ENCODE peak calls at places on chromosomes 4 and X, in five cellular contexts. V, O, B, E and Z are unnamed samples.
A peak's percentile ranks its signal among the peaks of the same experiment; 100 is the strongest.

GRCh38 chr4:42397635-42398447 is 553 bp downstream of the SHISA3 start:
- DNase-seq in B (no peak), V (peak; percentile 24), O (peak; percentile 12), E (no peak), Z (no peak)

GRCh38 chr4:146146918-146147317 is 28.6 kb upstream of the LSM6 start:
- DNase-seq in O (no peak), E (no peak), V (no peak), B (no peak), Z (no peak)

GRCh38 chrX:46573331-46573895 is at the start of gene CHST7:
- DNase-seq in O (peak; percentile 62), B (no peak), E (peak; percentile 80), V (peak; percentile 66), Z (no peak)

GRCh38 chr4:24007740-24008348 is 118.0 kb upstream of the PPARGC1A start:
- DNase-seq in V (no peak), E (no peak), O (no peak), B (no peak), Z (no peak)

GRCh38 chrX:129649268-129650182 is 5.2 kb downstream of the APLN start:
- DNase-seq in B (no peak), V (no peak), E (no peak), O (no peak), Z (no peak)

GRCh38 chr4:185381794-185382193 is 13.9 kb downstream of the LRP2BP start:
- DNase-seq in E (no peak), B (no peak), V (no peak), O (no peak), Z (no peak)

GRCh38 chr4:163866728-163867313 is 372.3 kb downstream of the TMA16 start:
- DNase-seq in E (no peak), O (no peak), B (peak; percentile 2), V (no peak), Z (peak; percentile 14)

GRCh38 chr4:186104114-186104894 is at the start of gene FAM149A:
- DNase-seq in O (peak; percentile 16), E (no peak), B (no peak), V (peak; percentile 25), Z (no peak)

GRCh38 chrX:17689971-17690409 is 47.3 kb upstream of the SCML1 start:
- DNase-seq in E (peak; percentile 64), O (peak; percentile 24), B (peak; percentile 74), V (no peak), Z (no peak)

GRCh38 chr4:182145360-182145905 is 97.8 kb upstream of the TENM3 start:
- DNase-seq in O (no peak), B (no peak), V (no peak), E (no peak), Z (no peak)

GRCh38 chr4:168651864-168652263 is 155.0 kb downstream of the PALLD start:
- DNase-seq in E (no peak), O (no peak), V (no peak), B (no peak), Z (no peak)

GRCh38 chr4:7299051-7299907 is 106.9 kb downstream of the SORCS2 start:
- DNase-seq in O (no peak), V (no peak), B (no peak), E (no peak), Z (no peak)

GRCh38 chr4:150217804-150218203 is 139.6 kb downstream of the DCLK2 start:
- DNase-seq in E (no peak), B (no peak), V (no peak), O (no peak), Z (no peak)

GRCh38 chrX:6440647-6441046 is 94.3 kb downstream of the VCX3A start:
- DNase-seq in O (no peak), B (no peak), E (no peak), V (no peak), Z (no peak)